ENCODE peak calls at places on chromosomes 16 and 17, in seven cellular contexts. P is occipital lobe; Y is Daoy; M is activated naive CD8-positive, alpha-beta T cell treated with anti-CD3 and anti-CD28 coated beads for 36 hours; T is kidney glomerular epithelial cell; Z is C1 segment of cervical spinal cord; K is Caco-2. J is an unnamed sample.

GRCh38 chr17:78130439-78131101 is at the start of gene TMC8:
- DNase-seq in P (no peak), Y (no peak), M (peak; percentile 82), T (no peak), Z (no peak), K (no peak), J (no peak)

GRCh38 chr16:12146966-12147365 is 170.4 kb downstream of the SNX29 start:
- DNase-seq in P (no peak), Y (no peak), M (no peak), T (no peak), Z (no peak), K (no peak), J (no peak)

GRCh38 chr17:44084131-44084538 is 13.6 kb downstream of the G6PC3 start:
- DNase-seq in P (no peak), Y (no peak), M (peak; percentile 51), T (no peak), Z (no peak), K (no peak), J (peak; percentile 61)

GRCh38 chr16:54657058-54657708 is 273.5 kb upstream of the IRX5 start:
- DNase-seq in P (no peak), Y (peak; percentile 76), M (no peak), T (peak; percentile 5), Z (no peak), K (peak; percentile 70), J (no peak)

GRCh38 chr16:25253322-25253721 is 4.3 kb downstream of the ZKSCAN2 start:
- DNase-seq in P (no peak), Y (no peak), M (no peak), T (no peak), Z (no peak), K (no peak), J (no peak)

GRCh38 chr16:81842564-81843242 is 63.6 kb downstream of the PLCG2 start:
- DNase-seq in P (no peak), Y (no peak), M (no peak), T (no peak), Z (no peak), K (no peak), J (peak; percentile 43)

GRCh38 chr16:81315271-81316175 is 761 bp downstream of the GAN start:
- DNase-seq in P (peak; percentile 32), Y (peak; percentile 49), M (peak; percentile 62), T (peak; percentile 43), Z (no peak), K (peak; percentile 51), J (peak; percentile 61)

GRCh38 chr16:29958756-29959155 is 3.1 kb upstream of the TMEM219 start:
- DNase-seq in P (no peak), Y (no peak), M (no peak), T (no peak), Z (no peak), K (no peak), J (no peak)

GRCh38 chr17:41583137-41584127 is 3.3 kb downstream of the KRT14 start:
- DNase-seq in P (no peak), Y (no peak), M (no peak), T (no peak), Z (no peak), K (no peak), J (no peak)

GRCh38 chr17:62595484-62595883 is 32.0 kb upstream of the MRC2 start:
- DNase-seq in P (no peak), Y (no peak), M (no peak), T (no peak), Z (no peak), K (no peak), J (no peak)

GRCh38 chr16:51152691-51153261 is 1.7 kb upstream of the SALL1 start:
- DNase-seq in P (no peak), Y (peak; percentile 52), M (no peak), T (peak; percentile 66), Z (no peak), K (no peak), J (no peak)

GRCh38 chr16:68802190-68802589 is 41.1 kb upstream of the TANGO6 start:
- DNase-seq in P (no peak), Y (peak; percentile 67), M (no peak), T (no peak), Z (no peak), K (no peak), J (no peak)

GRCh38 chr16:90057738-90058173 is 19.4 kb downstream of the PRDM7 start:
- DNase-seq in P (no peak), Y (peak; percentile 82), M (no peak), T (peak; percentile 3), Z (no peak), K (peak; percentile 75), J (peak; percentile 40)

GRCh38 chr17:54903375-54903774 is 2.7 kb downstream of the TOM1L1 start:
- DNase-seq in P (no peak), Y (no peak), M (no peak), T (peak; percentile 90), Z (no peak), K (no peak), J (no peak)

GRCh38 chr17:27860971-27861669 is 32.0 kb downstream of the LYRM9 start:
- DNase-seq in P (no peak), Y (peak; percentile 15), M (no peak), T (no peak), Z (no peak), K (peak; percentile 70), J (no peak)

GRCh38 chr16:24776486-24777220 is 47.2 kb downstream of the TNRC6A start:
- DNase-seq in P (peak; percentile 5), Y (no peak), M (no peak), T (no peak), Z (no peak), K (no peak), J (no peak)

GRCh38 chr17:79464310-79465010 is 146.4 kb downstream of the RBFOX3 start:
- DNase-seq in P (peak; percentile 60), Y (no peak), M (no peak), T (no peak), Z (no peak), K (no peak), J (no peak)

GRCh38 chr17:59513934-59514841 is 51.2 kb upstream of the DHX40 start:
- DNase-seq in P (no peak), Y (peak; percentile 48), M (no peak), T (peak; percentile 78), Z (no peak), K (no peak), J (no peak)

GRCh38 chr17:40109471-40109824 is 9.1 kb upstream of the NR1D1 start:
- DNase-seq in P (no peak), Y (no peak), M (no peak), T (no peak), Z (no peak), K (no peak), J (no peak)

GRCh38 chr17:64504769-64505319 is 1.2 kb downstream of the DDX5 start:
- DNase-seq in P (no peak), Y (peak; percentile 47), M (no peak), T (no peak), Z (no peak), K (no peak), J (no peak)

GRCh38 chr16:57475711-57476339 is 10.5 kb downstream of the DOK4 start:
- DNase-seq in P (no peak), Y (peak; percentile 55), M (peak; percentile 89), T (no peak), Z (no peak), K (peak; percentile 69), J (peak; percentile 88)

GRCh38 chr16:74888888-74889287 is 96.0 kb downstream of the WDR59 start:
- DNase-seq in P (no peak), Y (no peak), M (no peak), T (no peak), Z (no peak), K (no peak), J (no peak)

GRCh38 chr16:88471575-88471974 is 18.5 kb downstream of the ZFPM1 start:
- DNase-seq in P (no peak), Y (no peak), M (no peak), T (no peak), Z (no peak), K (no peak), J (no peak)

GRCh38 chr17:27579304-27579703 is 51.7 kb upstream of the LGALS9 start:
- DNase-seq in P (no peak), Y (no peak), M (no peak), T (no peak), Z (no peak), K (no peak), J (peak; percentile 67)

GRCh38 chr16:6232060-6232459 is 1100.6 kb upstream of the RBFOX1 start:
- DNase-seq in P (no peak), Y (no peak), M (no peak), T (no peak), Z (no peak), K (no peak), J (no peak)

GRCh38 chr16:13414154-13414553 is 505.8 kb upstream of the ERCC4 start:
- DNase-seq in P (no peak), Y (no peak), M (no peak), T (no peak), Z (no peak), K (no peak), J (no peak)

GRCh38 chr17:57493625-57494024 is 237.3 kb downstream of the MSI2 start:
- DNase-seq in P (no peak), Y (no peak), M (no peak), T (no peak), Z (no peak), K (no peak), J (no peak)

GRCh38 chr17:32827227-32827626 is 49.7 kb downstream of the MYO1D start:
- DNase-seq in P (no peak), Y (no peak), M (no peak), T (no peak), Z (no peak), K (no peak), J (no peak)

GRCh38 chr17:41049110-41049509 is 2.0 kb upstream of the KRTAP2-1 start:
- DNase-seq in P (no peak), Y (peak; percentile 57), M (no peak), T (no peak), Z (no peak), K (no peak), J (peak; percentile 30)

GRCh38 chr17:42866216-42866615 is 15.2 kb downstream of the AOC3 start:
- DNase-seq in P (no peak), Y (no peak), M (no peak), T (no peak), Z (no peak), K (no peak), J (no peak)